ENCODE peak calls at places on chromosomes 13 and 19, in seven cellular contexts. L, Q, W, B, R, N and H are unnamed samples.

GRCh38 chr13:37701972-37702371 is 103.4 kb upstream of the POSTN start:
- DNase-seq in W (no peak), B (no peak), L (no peak), Q (no peak), N (no peak), R (peak; percentile 22), H (no peak)

GRCh38 chr13:66503890-66504289 is 726.2 kb downstream of the PCDH9 start:
- DNase-seq in W (no peak), Q (peak; percentile 13), B (no peak), N (no peak), L (no peak), R (no peak), H (no peak)

GRCh38 chr19:18156841-18157464 is 4.0 kb downstream of the PIK3R2 start:
- DNase-seq in B (peak; percentile 85), R (peak; percentile 91), L (no peak), W (no peak), Q (no peak), N (peak; percentile 85), H (no peak)

GRCh38 chr19:32631381-32631780 is 43.6 kb downstream of the ANKRD27 start:
- DNase-seq in L (no peak), R (no peak), Q (peak; percentile 37), W (no peak), B (no peak), N (no peak), H (no peak)

GRCh38 chr13:27171244-27171829 is at the start of gene USP12:
- DNase-seq in Q (peak; percentile 32), R (peak; percentile 53), B (peak; percentile 54), N (no peak), W (peak; percentile 67), L (no peak), H (peak; percentile 63)

GRCh38 chr19:11422163-11423068 is 3.3 kb upstream of the RGL3 start:
- DNase-seq in B (peak; percentile 79), L (peak; percentile 33), W (peak; percentile 99), Q (peak; percentile 92), R (peak; percentile 86), N (no peak), H (no peak)

GRCh38 chr19:45768644-45769053 is 403 bp downstream of the SIX5 start:
- DNase-seq in L (no peak), R (no peak), B (peak; percentile 70), W (peak; percentile 61), N (peak; percentile 36), Q (no peak), H (no peak)

GRCh38 chr13:49300716-49301589 is 53.2 kb downstream of the CDADC1 start:
- DNase-seq in L (peak; percentile 43), N (peak; percentile 81), Q (peak; percentile 63), B (peak; percentile 41), W (peak; percentile 35), R (peak; percentile 43), H (peak; percentile 72)

GRCh38 chr13:40231311-40231710 is 435.1 kb downstream of the FOXO1 start:
- DNase-seq in R (no peak), N (no peak), W (no peak), Q (no peak), B (no peak), L (no peak), H (no peak)

GRCh38 chr13:74641586-74641985 is 507.4 kb upstream of the KLF12 start:
- DNase-seq in L (no peak), R (no peak), B (no peak), W (no peak), Q (no peak), N (no peak), H (no peak)

GRCh38 chr13:46575843-46576242 is 22.9 kb downstream of the LRCH1 start:
- DNase-seq in W (no peak), Q (no peak), B (no peak), L (no peak), R (peak; percentile 27), N (no peak), H (no peak)

GRCh38 chr13:110560606-110561334 is 752 bp downstream of the RAB20 start:
- DNase-seq in Q (peak; percentile 72), R (no peak), W (no peak), N (no peak), L (no peak), B (no peak), H (no peak)

GRCh38 chr19:53865523-53865917 is 2.2 kb upstream of the MYADM start:
- DNase-seq in R (no peak), W (no peak), N (no peak), B (no peak), Q (no peak), L (no peak), H (no peak)

GRCh38 chr19:41001243-41001971 is 10.3 kb downstream of the CYP2B6 start:
- DNase-seq in B (peak; percentile 19), W (peak; percentile 24), R (no peak), L (no peak), N (no peak), Q (peak; percentile 18), H (no peak)

GRCh38 chr13:113171250-113172125 is 13.0 kb downstream of the PROZ start:
- DNase-seq in N (no peak), W (no peak), Q (no peak), B (no peak), L (no peak), R (no peak), H (no peak)

GRCh38 chr19:34365463-34366401 is 736 bp downstream of the GPI start:
- DNase-seq in W (peak; percentile 29), B (peak; percentile 39), L (no peak), R (peak; percentile 69), Q (peak; percentile 36), N (peak; percentile 21), H (no peak)

GRCh38 chr19:31803819-31804446 is 454.7 kb upstream of the TSHZ3 start:
- DNase-seq in N (no peak), W (no peak), L (no peak), B (no peak), Q (no peak), R (no peak), H (no peak)

GRCh38 chr19:964116-964520 is 20.0 kb upstream of the WDR18 start:
- DNase-seq in W (no peak), N (no peak), B (no peak), Q (no peak), L (no peak), R (no peak), H (no peak)

GRCh38 chr13:26029581-26030136 is 22.2 kb downstream of the SHISA2 start:
- DNase-seq in R (no peak), L (no peak), B (no peak), N (no peak), W (no peak), Q (no peak), H (no peak)

GRCh38 chr13:93505104-93505952 is 278.7 kb downstream of the GPC6 start:
- DNase-seq in Q (no peak), R (peak; percentile 17), N (no peak), L (no peak), B (no peak), W (no peak), H (no peak)

GRCh38 chr13:101751488-101751887 is 299.0 kb downstream of the ITGBL1 start:
- DNase-seq in N (peak; percentile 10), W (no peak), L (no peak), R (no peak), B (peak; percentile 3), Q (peak; percentile 53), H (peak; percentile 54)

GRCh38 chr13:71525004-71525403 is 342.0 kb downstream of the DACH1 start:
- DNase-seq in R (no peak), W (no peak), Q (no peak), N (no peak), L (no peak), B (no peak), H (peak; percentile 51)

GRCh38 chr19:44192127-44192526 is 20.2 kb upstream of the ZNF227 start:
- DNase-seq in W (no peak), Q (no peak), L (no peak), N (no peak), R (no peak), B (no peak), H (no peak)

GRCh38 chr19:13164370-13165090 is 14.3 kb downstream of the IER2 start:
- DNase-seq in W (peak; percentile 91), L (no peak), N (peak; percentile 64), R (peak; percentile 82), B (peak; percentile 83), Q (peak; percentile 98), H (peak; percentile 29)

GRCh38 chr13:30804474-30804873 is 69.1 kb downstream of the ALOX5AP start:
- DNase-seq in R (no peak), W (no peak), L (no peak), N (no peak), Q (no peak), B (no peak), H (no peak)

GRCh38 chr13:74132152-74132767 is 1.9 kb downstream of the KLF12 start:
- DNase-seq in R (no peak), N (no peak), B (no peak), W (no peak), Q (no peak), L (no peak), H (peak; percentile 47)

GRCh38 chr13:43783820-43784219 is 3.0 kb downstream of the ENOX1 start:
- DNase-seq in L (no peak), B (peak; percentile 3), Q (no peak), R (no peak), N (no peak), W (no peak), H (peak; percentile 78)

GRCh38 chr19:5695649-5696195 is 5.6 kb downstream of the RPL36 start:
- DNase-seq in B (no peak), R (no peak), L (no peak), W (no peak), Q (no peak), N (no peak), H (no peak)

GRCh38 chr13:75547917-75548316 is 1.7 kb upstream of the UCHL3 start:
- DNase-seq in R (no peak), B (no peak), N (no peak), W (no peak), L (no peak), Q (no peak), H (no peak)

GRCh38 chr13:111937763-111938375 is 129.1 kb upstream of the SOX1 start:
- DNase-seq in R (no peak), L (no peak), Q (no peak), B (no peak), N (no peak), W (no peak), H (peak; percentile 26)

GRCh38 chr13:42539670-42540069 is 34.3 kb upstream of the TNFSF11 start:
- DNase-seq in B (no peak), L (no peak), N (no peak), W (no peak), R (no peak), Q (no peak), H (no peak)

GRCh38 chr13:44317752-44318550 is 55.7 kb upstream of the SERP2 start:
- DNase-seq in L (no peak), Q (no peak), R (no peak), W (no peak), N (no peak), B (no peak), H (peak; percentile 29)

GRCh38 chr13:38361551-38362262 is 12.1 kb downstream of the UFM1 start:
- DNase-seq in B (no peak), L (no peak), W (no peak), R (no peak), Q (no peak), N (no peak), H (no peak)

GRCh38 chr19:40213882-40214570 is 4.2 kb downstream of the TTC9B start:
- DNase-seq in R (no peak), N (no peak), W (no peak), Q (no peak), L (no peak), B (no peak), H (no peak)